ENCODE peak calls at places on chromosomes 13 and 19, in five cellular contexts. One of them, this sample, is unnamed.

GRCh38 chr19:5782322-5782721 is 2.2 kb downstream of the PRR22 start:
- DNase-seq in colonic mucosa: no peak
- DNase-seq in astrocyte of the cerebellum: no peak
- DNase-seq in A549: no peak
- DNase-seq in pancreas: no peak
- DNase-seq in this sample: no peak

GRCh38 chr13:60617863-60618733 is 221.1 kb downstream of the TDRD3 start:
- DNase-seq in A549: peak
- DNase-seq in astrocyte of the cerebellum: peak
- DNase-seq in pancreas: no peak
- DNase-seq in colonic mucosa: no peak
- DNase-seq in this sample: no peak

GRCh38 chr19:39928357-39928725 is 6.1 kb downstream of the FCGBP start:
- DNase-seq in pancreas: no peak
- DNase-seq in A549: no peak
- DNase-seq in astrocyte of the cerebellum: no peak
- DNase-seq in colonic mucosa: no peak
- DNase-seq in this sample: no peak

GRCh38 chr19:3710265-3710812 is 2.2 kb downstream of the TJP3 start:
- DNase-seq in pancreas: peak
- DNase-seq in astrocyte of the cerebellum: no peak
- DNase-seq in A549: peak
- DNase-seq in colonic mucosa: peak
- DNase-seq in this sample: no peak

GRCh38 chr13:112744306-112745021 is 54.6 kb downstream of the ATP11A start:
- DNase-seq in colonic mucosa: no peak
- DNase-seq in pancreas: no peak
- DNase-seq in A549: no peak
- DNase-seq in astrocyte of the cerebellum: no peak
- DNase-seq in this sample: no peak

GRCh38 chr13:109787135-109787954 is 962 bp upstream of the IRS2 start:
- DNase-seq in astrocyte of the cerebellum: no peak
- DNase-seq in A549: no peak
- DNase-seq in pancreas: peak
- DNase-seq in colonic mucosa: peak
- DNase-seq in this sample: no peak

GRCh38 chr13:47017476-47017875 is 120.6 kb upstream of the HTR2A start:
- DNase-seq in astrocyte of the cerebellum: no peak
- DNase-seq in colonic mucosa: no peak
- DNase-seq in pancreas: no peak
- DNase-seq in A549: no peak
- DNase-seq in this sample: no peak

GRCh38 chr19:39432677-39433025 is 3.1 kb downstream of the RPS16 start:
- DNase-seq in colonic mucosa: no peak
- DNase-seq in astrocyte of the cerebellum: no peak
- DNase-seq in pancreas: no peak
- DNase-seq in A549: no peak
- DNase-seq in this sample: no peak

GRCh38 chr13:45196622-45197021 is 4.2 kb downstream of the KCTD4 start:
- DNase-seq in A549: no peak
- DNase-seq in colonic mucosa: no peak
- DNase-seq in astrocyte of the cerebellum: no peak
- DNase-seq in pancreas: no peak
- DNase-seq in this sample: no peak

GRCh38 chr13:21101865-21102576 is 40.6 kb upstream of the LATS2 start:
- DNase-seq in colonic mucosa: no peak
- DNase-seq in astrocyte of the cerebellum: no peak
- DNase-seq in pancreas: no peak
- DNase-seq in A549: no peak
- DNase-seq in this sample: no peak

GRCh38 chr19:49512970-49513745 is 697 bp downstream of the FCGRT start:
- DNase-seq in pancreas: no peak
- DNase-seq in astrocyte of the cerebellum: no peak
- DNase-seq in A549: no peak
- DNase-seq in colonic mucosa: peak
- DNase-seq in this sample: no peak

GRCh38 chr13:44174769-44175425 is 198.7 kb upstream of the SERP2 start:
- DNase-seq in A549: peak
- DNase-seq in pancreas: no peak
- DNase-seq in colonic mucosa: no peak
- DNase-seq in astrocyte of the cerebellum: no peak
- DNase-seq in this sample: no peak

GRCh38 chr19:38718747-38719543 is 25.3 kb downstream of the CAPN12 start:
- DNase-seq in astrocyte of the cerebellum: no peak
- DNase-seq in colonic mucosa: no peak
- DNase-seq in pancreas: peak
- DNase-seq in A549: peak
- DNase-seq in this sample: peak

GRCh38 chr19:10203686-10204085 is 8.9 kb upstream of the DNMT1 start:
- DNase-seq in colonic mucosa: no peak
- DNase-seq in pancreas: no peak
- DNase-seq in A549: no peak
- DNase-seq in astrocyte of the cerebellum: no peak
- DNase-seq in this sample: no peak

GRCh38 chr13:25324100-25324499 is 22.7 kb downstream of the NUP58 start:
- DNase-seq in pancreas: no peak
- DNase-seq in A549: no peak
- DNase-seq in astrocyte of the cerebellum: no peak
- DNase-seq in colonic mucosa: no peak
- DNase-seq in this sample: no peak

GRCh38 chr19:35351441-35352176 is 3.9 kb downstream of the FFAR1 start:
- DNase-seq in A549: no peak
- DNase-seq in pancreas: peak
- DNase-seq in colonic mucosa: no peak
- DNase-seq in astrocyte of the cerebellum: no peak
- DNase-seq in this sample: no peak

GRCh38 chr19:11089254-11090013 is at the start of gene LDLR:
- DNase-seq in A549: peak
- DNase-seq in pancreas: peak
- DNase-seq in astrocyte of the cerebellum: peak
- DNase-seq in colonic mucosa: peak
- DNase-seq in this sample: peak

GRCh38 chr19:5397804-5398692 is 57.2 kb upstream of the ZNRF4 start:
- DNase-seq in A549: peak
- DNase-seq in astrocyte of the cerebellum: no peak
- DNase-seq in colonic mucosa: no peak
- DNase-seq in pancreas: no peak
- DNase-seq in this sample: no peak

GRCh38 chr13:40377783-40378182 is 288.7 kb downstream of the FOXO1 start:
- DNase-seq in astrocyte of the cerebellum: no peak
- DNase-seq in colonic mucosa: no peak
- DNase-seq in A549: no peak
- DNase-seq in pancreas: no peak
- DNase-seq in this sample: no peak

GRCh38 chr13:106569233-106570095 is 1.5 kb upstream of the ARGLU1 start:
- DNase-seq in pancreas: no peak
- DNase-seq in colonic mucosa: no peak
- DNase-seq in astrocyte of the cerebellum: no peak
- DNase-seq in A549: no peak
- DNase-seq in this sample: no peak

GRCh38 chr13:34913040-34913439 is 29.0 kb upstream of the NBEA start:
- DNase-seq in astrocyte of the cerebellum: no peak
- DNase-seq in A549: peak
- DNase-seq in pancreas: no peak
- DNase-seq in colonic mucosa: no peak
- DNase-seq in this sample: no peak

GRCh38 chr13:75421987-75422386 is 60.0 kb downstream of the TBC1D4 start:
- DNase-seq in astrocyte of the cerebellum: no peak
- DNase-seq in A549: no peak
- DNase-seq in colonic mucosa: no peak
- DNase-seq in pancreas: no peak
- DNase-seq in this sample: no peak

GRCh38 chr19:40055832-40056504 is at the start of gene ZNF780B:
- DNase-seq in pancreas: peak
- DNase-seq in A549: peak
- DNase-seq in astrocyte of the cerebellum: peak
- DNase-seq in colonic mucosa: peak
- DNase-seq in this sample: peak

GRCh38 chr13:94677799-94678198 is 34.5 kb downstream of the SOX21 start:
- DNase-seq in colonic mucosa: no peak
- DNase-seq in pancreas: no peak
- DNase-seq in astrocyte of the cerebellum: no peak
- DNase-seq in A549: no peak
- DNase-seq in this sample: no peak

GRCh38 chr13:59666504-59666903 is 497.2 kb downstream of the DIAPH3 start:
- DNase-seq in A549: no peak
- DNase-seq in colonic mucosa: no peak
- DNase-seq in astrocyte of the cerebellum: peak
- DNase-seq in pancreas: no peak
- DNase-seq in this sample: no peak

GRCh38 chr13:28173793-28174192 is 35.4 kb downstream of the PAN3 start:
- DNase-seq in pancreas: no peak
- DNase-seq in A549: no peak
- DNase-seq in astrocyte of the cerebellum: no peak
- DNase-seq in colonic mucosa: no peak
- DNase-seq in this sample: no peak

GRCh38 chr13:106277483-106278154 is 257.8 kb downstream of the EFNB2 start:
- DNase-seq in colonic mucosa: no peak
- DNase-seq in A549: no peak
- DNase-seq in pancreas: no peak
- DNase-seq in astrocyte of the cerebellum: no peak
- DNase-seq in this sample: no peak

GRCh38 chr19:57437931-57438330 is 2.8 kb downstream of the ZNF749 start:
- DNase-seq in pancreas: no peak
- DNase-seq in astrocyte of the cerebellum: no peak
- DNase-seq in colonic mucosa: no peak
- DNase-seq in A549: no peak
- DNase-seq in this sample: no peak

GRCh38 chr19:19937403-19937802 is 36.7 kb downstream of the ZNF93 start:
- DNase-seq in pancreas: no peak
- DNase-seq in astrocyte of the cerebellum: no peak
- DNase-seq in A549: no peak
- DNase-seq in colonic mucosa: no peak
- DNase-seq in this sample: no peak

GRCh38 chr19:48686103-48686502 is 9.7 kb upstream of the FUT2 start:
- DNase-seq in colonic mucosa: no peak
- DNase-seq in A549: no peak
- DNase-seq in astrocyte of the cerebellum: no peak
- DNase-seq in pancreas: no peak
- DNase-seq in this sample: no peak

GRCh38 chr13:48505597-48506091 is 27.2 kb downstream of the RCBTB2 start:
- DNase-seq in pancreas: no peak
- DNase-seq in astrocyte of the cerebellum: no peak
- DNase-seq in A549: no peak
- DNase-seq in colonic mucosa: no peak
- DNase-seq in this sample: no peak

GRCh38 chr13:99228737-99229691 is 28.4 kb downstream of the UBAC2 start:
- DNase-seq in astrocyte of the cerebellum: peak
- DNase-seq in pancreas: no peak
- DNase-seq in colonic mucosa: no peak
- DNase-seq in A549: no peak
- DNase-seq in this sample: no peak

GRCh38 chr13:101211261-101211660 is 205.0 kb downstream of the NALCN start:
- DNase-seq in pancreas: no peak
- DNase-seq in A549: peak
- DNase-seq in colonic mucosa: no peak
- DNase-seq in astrocyte of the cerebellum: no peak
- DNase-seq in this sample: no peak

GRCh38 chr13:40389081-40389641 is 277.3 kb downstream of the FOXO1 start:
- DNase-seq in astrocyte of the cerebellum: no peak
- DNase-seq in colonic mucosa: peak
- DNase-seq in pancreas: no peak
- DNase-seq in A549: no peak
- DNase-seq in this sample: no peak

DNA sequence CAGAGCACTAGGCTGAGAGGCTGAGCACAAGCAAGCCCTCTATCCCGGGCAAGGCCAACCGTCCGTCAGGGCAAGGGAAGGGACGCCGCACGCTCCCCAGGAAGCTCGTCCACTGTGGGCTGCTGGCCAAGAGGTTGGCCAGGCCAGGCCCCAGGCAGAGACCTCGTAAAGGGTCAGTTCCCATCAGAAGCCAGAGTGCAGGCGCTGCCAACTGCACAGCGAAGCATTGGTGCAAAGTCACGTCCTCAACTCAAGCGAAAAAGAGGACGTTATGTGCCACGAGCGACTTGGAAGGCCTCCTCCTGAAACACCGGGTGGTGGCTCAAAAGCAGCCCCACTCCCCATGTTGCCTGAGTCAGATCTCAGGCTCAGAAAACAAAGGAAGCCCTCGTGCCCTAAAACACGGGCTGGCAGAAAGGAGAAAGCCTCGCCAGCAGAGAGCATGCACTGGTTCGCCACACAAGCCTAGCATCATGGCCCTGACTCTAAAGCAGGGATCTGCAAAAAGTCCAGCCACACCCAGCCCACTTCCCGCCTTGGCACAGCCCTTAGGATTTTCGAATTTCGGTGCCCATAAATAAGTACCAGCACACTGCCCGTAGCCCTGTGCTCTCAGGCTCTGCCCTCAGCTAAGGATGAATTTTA is 4.7 kb downstream of the AKAP8 start:
- DNase-seq in colonic mucosa: no peak
- DNase-seq in A549: no peak
- DNase-seq in pancreas: no peak
- DNase-seq in astrocyte of the cerebellum: no peak
- DNase-seq in this sample: no peak
- H3K4me3 ChIP-seq in colonic mucosa: no peak
- H3K4me3 ChIP-seq in A549: no peak
- H3K4me3 ChIP-seq in pancreas: no peak
- H3K4me3 ChIP-seq in astrocyte of the cerebellum: no peak
- H3K4me3 ChIP-seq in this sample: peak

GRCh38 chr13:51825165-51825592 is 19.8 kb downstream of the TMEM272 start:
- DNase-seq in pancreas: no peak
- DNase-seq in colonic mucosa: no peak
- DNase-seq in astrocyte of the cerebellum: no peak
- DNase-seq in A549: no peak
- DNase-seq in this sample: no peak
- H3K4me3 ChIP-seq in pancreas: no peak
- H3K4me3 ChIP-seq in colonic mucosa: no peak
- H3K4me3 ChIP-seq in astrocyte of the cerebellum: no peak
- H3K4me3 ChIP-seq in A549: no peak
- H3K4me3 ChIP-seq in this sample: no peak

DNA sequence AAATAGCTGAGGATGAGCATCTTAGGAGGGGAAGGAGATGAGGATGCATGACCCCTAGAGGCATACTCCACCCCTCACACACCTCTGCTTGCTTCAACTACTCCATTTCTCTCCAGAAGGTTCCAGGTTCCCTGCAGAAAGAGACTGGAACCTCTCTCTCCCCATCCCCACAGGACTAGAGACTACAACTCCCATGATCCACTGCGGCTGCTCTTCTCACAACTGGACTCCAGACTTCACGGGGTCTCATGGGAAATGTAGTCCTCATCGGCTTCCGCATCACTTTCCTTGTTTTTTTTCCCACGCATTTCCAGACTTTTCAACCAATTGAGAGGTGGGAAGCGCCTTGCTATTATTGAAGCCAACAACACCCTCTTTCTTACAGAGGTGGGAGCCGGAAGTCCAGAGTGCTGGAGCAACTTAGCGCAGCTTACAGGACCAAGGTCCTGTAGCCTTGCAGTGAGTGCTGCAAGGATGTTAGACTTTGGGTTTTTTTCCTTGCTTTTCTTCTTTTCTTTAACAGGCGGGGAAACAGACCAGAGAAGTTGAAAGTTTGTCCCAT is 13.9 kb upstream of the CACNG6 start:
- DNase-seq in pancreas: no peak
- DNase-seq in colonic mucosa: peak
- DNase-seq in A549: peak
- DNase-seq in astrocyte of the cerebellum: peak
- DNase-seq in this sample: peak
- H3K4me3 ChIP-seq in pancreas: no peak
- H3K4me3 ChIP-seq in colonic mucosa: peak
- H3K4me3 ChIP-seq in A549: peak
- H3K4me3 ChIP-seq in astrocyte of the cerebellum: peak
- H3K4me3 ChIP-seq in this sample: peak

GRCh38 chr19:45385392-45386221 is 15.2 kb upstream of the ERCC2 start:
- DNase-seq in A549: no peak
- DNase-seq in astrocyte of the cerebellum: no peak
- DNase-seq in pancreas: peak
- DNase-seq in colonic mucosa: no peak
- DNase-seq in this sample: no peak
- H3K4me3 ChIP-seq in A549: no peak
- H3K4me3 ChIP-seq in astrocyte of the cerebellum: peak
- H3K4me3 ChIP-seq in pancreas: no peak
- H3K4me3 ChIP-seq in colonic mucosa: no peak
- H3K4me3 ChIP-seq in this sample: no peak

This sample was measured in dorsolateral prefrontal cortex.